ENCODE peak calls at places on chromosomes 13 and 19, in nine cellular contexts. Y is sigmoid colon, R is HepG2, M is tibial nerve, Z is Peyer's patch, B is adrenal gland, V is transverse colon, U is ovary, W is IMR-90. K is an unnamed sample.

GRCh38 chr19:12668937-12669271 is 2.3 kb downstream of the WDR83 start:
- DNase-seq in Y (peak; percentile 84), R (peak; percentile 40), M (peak; percentile 70), Z (peak; percentile 53), B (peak; percentile 80), V (peak; percentile 62), U (no peak), W (peak; percentile 65), K (peak; percentile 56)

GRCh38 chr19:4653793-4654436 is 14.6 kb downstream of the TNFAIP8L1 start:
- DNase-seq in Y (no peak), R (no peak), M (no peak), Z (no peak), B (no peak), V (no peak), U (no peak), W (no peak), K (no peak)

GRCh38 chr19:40416918-40417713 is 3.9 kb upstream of the PRX start:
- DNase-seq in Y (peak; percentile 85), R (peak; percentile 51), M (peak; percentile 46), Z (no peak), B (peak; percentile 58), V (peak; percentile 60), U (no peak), W (peak; percentile 35), K (no peak)

GRCh38 chr19:19747357-19748220 is 14.7 kb upstream of the ZNF14 start:
- DNase-seq in Y (no peak), R (no peak), M (no peak), Z (no peak), B (no peak), V (no peak), U (no peak), W (no peak), K (no peak)

GRCh38 chr19:18737337-18737953 is 53.7 kb downstream of the COMP start:
- DNase-seq in Y (no peak), R (no peak), M (no peak), Z (no peak), B (no peak), V (no peak), U (no peak), W (peak; percentile 15), K (no peak)

GRCh38 chr13:62747629-62748028 is 1332.0 kb upstream of the PCDH20 start:
- DNase-seq in Y (no peak), R (no peak), M (no peak), Z (no peak), B (no peak), V (no peak), U (no peak), W (peak; percentile 51), K (no peak)

GRCh38 chr13:93549326-93549855 is 322.8 kb downstream of the GPC6 start:
- DNase-seq in Y (no peak), R (no peak), M (no peak), Z (no peak), B (no peak), V (no peak), U (no peak), W (no peak), K (no peak)

GRCh38 chr13:103100795-103101194 is 34.6 kb upstream of the SLC10A2 start:
- DNase-seq in Y (no peak), R (no peak), M (no peak), Z (no peak), B (no peak), V (no peak), U (no peak), W (no peak), K (no peak)

GRCh38 chr19:20351244-20351643 is 184.2 kb downstream of the ZNF486 start:
- DNase-seq in Y (no peak), R (no peak), M (no peak), Z (no peak), B (no peak), V (no peak), U (no peak), W (no peak), K (no peak)

GRCh38 chr19:45444318-45445041 is 20.8 kb upstream of the ERCC1 start:
- DNase-seq in Y (peak; percentile 97), R (peak; percentile 80), M (peak; percentile 91), Z (peak; percentile 90), B (peak; percentile 89), V (peak; percentile 96), U (peak; percentile 97), W (peak; percentile 70), K (peak; percentile 97)

GRCh38 chr13:98539655-98540054 is 37.3 kb downstream of the STK24 start:
- DNase-seq in Y (peak; percentile 69), R (no peak), M (no peak), Z (no peak), B (no peak), V (no peak), U (no peak), W (no peak), K (no peak)

GRCh38 chr13:67299072-67299635 is 69.0 kb upstream of the PCDH9 start:
- DNase-seq in Y (no peak), R (no peak), M (no peak), Z (no peak), B (no peak), V (no peak), U (no peak), W (peak; percentile 91), K (no peak)

GRCh38 chr13:20332361-20333096 is 100.4 kb upstream of the GJB6 start:
- DNase-seq in Y (no peak), R (no peak), M (peak; percentile 27), Z (no peak), B (no peak), V (no peak), U (no peak), W (no peak), K (no peak)

GRCh38 chr19:44640518-44640917 is 3.2 kb upstream of the PVR start:
- DNase-seq in Y (no peak), R (no peak), M (no peak), Z (no peak), B (no peak), V (no peak), U (no peak), W (peak; percentile 58), K (no peak)

GRCh38 chr19:29303035-29303706 is 90.2 kb upstream of the UQCRFS1 start:
- DNase-seq in Y (peak; percentile 34), R (no peak), M (no peak), Z (no peak), B (no peak), V (no peak), U (no peak), W (no peak), K (no peak)

GRCh38 chr13:39836038-39836437 is 180.6 kb downstream of the COG6 start:
- DNase-seq in Y (no peak), R (no peak), M (no peak), Z (no peak), B (no peak), V (no peak), U (no peak), W (no peak), K (no peak)

GRCh38 chr19:54561840-54562239 is 11.8 kb upstream of the LILRA2 start:
- DNase-seq in Y (no peak), R (no peak), M (no peak), Z (no peak), B (no peak), V (no peak), U (no peak), W (no peak), K (no peak)

GRCh38 chr13:58933475-58933874 is 1230.3 kb downstream of the DIAPH3 start:
- DNase-seq in Y (no peak), R (no peak), M (no peak), Z (no peak), B (no peak), V (no peak), U (no peak), W (no peak), K (no peak)

GRCh38 chr19:49782515-49782914 is 15.7 kb downstream of the AP2A1 start:
- DNase-seq in Y (no peak), R (no peak), M (no peak), Z (no peak), B (no peak), V (no peak), U (no peak), W (no peak), K (no peak)

GRCh38 chr19:31548941-31549340 is 199.7 kb upstream of the TSHZ3 start:
- DNase-seq in Y (peak; percentile 27), R (no peak), M (no peak), Z (no peak), B (no peak), V (no peak), U (no peak), W (peak; percentile 44), K (no peak)
- TF ChIP-seq CTCF in Y (no peak), R (peak; percentile 15), M (no peak), Z (no peak), B (peak; percentile 43), V (peak; percentile 30), U (no peak), W (peak; percentile 65), K (peak; percentile 55)

DNA sequence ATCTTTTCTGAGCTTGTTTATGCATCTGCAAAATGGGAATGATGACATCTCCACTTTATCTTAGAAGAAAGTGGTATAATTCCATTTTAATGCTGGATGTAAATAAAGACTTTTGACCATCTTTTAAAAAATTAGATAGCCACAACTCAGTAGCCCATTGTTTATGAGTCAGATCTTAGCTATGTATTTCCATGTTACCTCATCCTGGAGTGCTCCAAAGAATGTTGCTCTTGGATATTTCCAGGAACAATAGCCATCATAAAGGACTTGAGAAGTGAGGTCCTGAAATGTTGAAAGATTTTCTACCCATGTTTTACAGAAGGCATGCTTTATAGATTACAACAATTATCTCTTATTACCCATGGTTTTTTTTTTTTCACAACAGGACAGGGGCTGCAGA is 229.3 kb upstream of the EDNRB start:
- DNase-seq in Y (no peak), R (no peak), M (no peak), Z (no peak), B (no peak), V (no peak), U (no peak), W (peak; percentile 84), K (no peak)
- TF ChIP-seq POLR2A in Y (no peak), R (no peak), M (no peak), Z (no peak), B (no peak), V (no peak), U (no peak), W (no peak), K (no peak)

DNA sequence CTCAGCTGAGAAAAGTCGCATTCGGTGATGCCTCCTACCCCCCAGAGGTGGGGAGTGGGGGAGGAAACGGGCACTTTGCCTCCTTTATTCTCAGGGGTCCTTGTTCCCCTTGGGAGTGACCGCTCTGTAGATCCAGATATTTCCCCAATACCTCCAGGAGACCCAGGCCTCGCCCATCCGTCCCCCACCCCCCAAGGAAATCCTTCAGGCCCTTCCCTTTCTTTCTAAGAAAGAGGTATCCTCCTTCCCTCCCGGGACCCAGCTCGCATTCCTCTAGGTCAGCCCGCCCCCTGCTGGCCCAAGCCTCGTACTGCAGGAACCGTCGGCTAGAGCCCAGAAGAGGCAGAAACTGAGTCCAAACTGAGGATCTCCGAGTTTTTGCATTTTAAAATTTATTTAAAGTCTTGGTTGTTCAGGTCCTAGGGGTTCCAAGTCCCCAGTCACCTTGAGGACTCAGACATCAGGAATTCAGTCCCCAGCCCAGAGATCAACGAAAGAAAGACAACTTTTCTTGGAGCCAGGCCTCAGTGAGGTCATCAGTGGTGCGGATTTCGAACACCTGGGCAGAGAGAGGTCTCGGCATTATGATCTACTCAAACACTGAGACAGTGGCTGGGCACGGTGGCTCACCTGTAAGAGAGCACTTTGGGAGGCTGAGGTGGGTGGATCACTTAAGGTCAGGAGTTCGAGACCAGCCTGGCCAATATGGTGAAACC is 7.5 kb upstream of the LRFN1 start:
- DNase-seq in Y (peak; percentile 91), R (peak; percentile 22), M (peak; percentile 95), Z (peak; percentile 82), B (peak; percentile 78), V (peak; percentile 87), U (peak; percentile 87), W (peak; percentile 53), K (peak; percentile 82)
- H3K27ac ChIP-seq in Y (no peak overlapping the region), R (no peak overlapping the region), M (no peak overlapping the region), Z (no peak overlapping the region), B (no peak overlapping the region), V (no peak overlapping the region), U (no peak overlapping the region), W (no peak overlapping the region), K (no peak overlapping the region)

GRCh38 chr13:24491853-24492252 is 20.7 kb downstream of the PARP4 start:
- DNase-seq in Y (no peak), R (no peak), M (no peak), Z (no peak), B (no peak), V (no peak), U (no peak), W (no peak), K (no peak)
- TF ChIP-seq CTCF in Y (no peak), R (no peak), M (no peak), Z (no peak), B (peak; percentile 6), V (no peak), U (no peak), W (no peak), K (no peak)

K was measured in heart left ventricle.